ENCODE peak calls at places on chromosomes 2 and 18, in seven cellular contexts. P is GM23248; R is CD8-positive, alpha-beta T cell; W is PC-3; C is PC-9; T is CD4-positive, CD25-positive, alpha-beta regulatory T cell; Q is fibroblast of lung. K is an unnamed sample. For H3K36me3, the result is how much of the 10 kb centered on the place peaks cover.

GRCh38 chr2:176553685-176554106 is 284.5 kb downstream of the MTX2 start:
- DNase-seq in P (peak), R (peak), W (peak), C (peak), T (no peak), Q (peak), K (no peak)

GRCh38 chr2:47414682-47415458 is 11.9 kb downstream of the MSH2 start:
- DNase-seq in P (no peak), R (no peak), W (no peak), C (no peak), T (no peak), Q (no peak), K (no peak)

GRCh38 chr18:12376034-12376717 is 851 bp downstream of the AFG3L2 start:
- DNase-seq in P (peak), R (no peak), W (peak), C (no peak), T (peak), Q (no peak), K (no peak)

GRCh38 chr2:75787532-75788132 is 76.9 kb upstream of the GCFC2 start:
- DNase-seq in P (peak), R (no peak), W (peak), C (no peak), T (no peak), Q (peak), K (no peak)

GRCh38 chr2:175805442-175806114 is 196.5 kb downstream of the LNPK start:
- DNase-seq in P (no peak), R (no peak), W (peak), C (no peak), T (no peak), Q (no peak), K (no peak)

GRCh38 chr2:195304310-195304709 is 352.7 kb upstream of the SLC39A10 start:
- DNase-seq in P (peak), R (no peak), W (peak), C (no peak), T (no peak), Q (peak), K (no peak)

GRCh38 chr18:2312440-2312839 is 258.9 kb downstream of the METTL4 start:
- DNase-seq in P (no peak), R (no peak), W (no peak), C (no peak), T (no peak), Q (no peak), K (no peak)

GRCh38 chr2:65055427-65056214 is 595 bp upstream of the CEP68 start:
- DNase-seq in P (no peak), R (peak), W (no peak), C (no peak), T (no peak), Q (no peak), K (no peak)

GRCh38 chr2:234438322-234438977 is 58.4 kb downstream of the ARL4C start:
- DNase-seq in P (no peak), R (no peak), W (no peak), C (no peak), T (no peak), Q (no peak), K (no peak)

GRCh38 chr2:46656640-46657039 is 177.3 kb downstream of the TMEM247 start:
- DNase-seq in P (peak), R (no peak), W (no peak), C (no peak), T (no peak), Q (no peak), K (no peak)

GRCh38 chr2:202249864-202250263 is 11.5 kb upstream of the SUMO1 start:
- DNase-seq in P (no peak), R (no peak), W (no peak), C (peak), T (no peak), Q (peak), K (no peak)

GRCh38 chr2:55010149-55010591 is 40.1 kb downstream of the RTN4 start:
- DNase-seq in P (peak), R (peak), W (peak), C (no peak), T (peak), Q (peak), K (peak)

GRCh38 chr18:42028232-42028832 is 73.3 kb downstream of the PIK3C3 start:
- DNase-seq in P (peak), R (peak), W (peak), C (no peak), T (peak), Q (peak), K (no peak)

GRCh38 chr2:119659601-119660342 is 19.2 kb upstream of the TMEM177 start:
- DNase-seq in P (peak), R (peak), W (peak), C (no peak), T (peak), Q (no peak), K (no peak)

GRCh38 chr2:160431441-160431840 is 62.2 kb downstream of the RBMS1 start:
- DNase-seq in P (peak), R (no peak), W (no peak), C (no peak), T (no peak), Q (no peak), K (no peak)

GRCh38 chr2:231359948-231360347 is 35.6 kb upstream of the B3GNT7 start:
- DNase-seq in P (no peak), R (no peak), W (no peak), C (no peak), T (no peak), Q (no peak), K (no peak)

DNA sequence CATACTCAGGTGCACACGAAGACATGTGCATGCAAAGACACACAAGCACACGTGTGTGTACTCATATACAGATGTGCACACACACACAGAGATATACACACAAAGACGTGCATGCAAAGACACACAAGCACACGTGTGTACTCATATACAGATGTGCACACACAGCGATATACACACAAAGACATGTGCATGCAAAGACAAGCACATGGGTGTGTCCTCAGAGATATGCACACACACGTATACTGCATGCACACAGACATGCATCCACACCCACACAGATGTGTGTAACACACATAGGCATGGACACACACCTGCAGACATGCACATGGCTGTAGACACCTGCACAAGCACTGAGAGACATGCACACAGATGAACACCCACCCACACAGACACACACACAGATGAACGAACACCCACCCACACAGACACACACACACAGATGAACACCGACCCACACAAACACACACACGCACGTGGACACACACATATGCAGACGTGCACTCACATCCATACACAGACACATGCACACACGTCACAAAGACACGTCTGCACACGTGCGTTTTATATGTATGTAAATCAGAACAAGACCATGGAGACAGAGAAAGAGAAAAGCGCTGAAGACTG is 231.9 kb downstream of the TWIST2 start:
- DNase-seq in P (no peak), R (no peak), W (no peak), C (no peak), T (no peak), Q (no peak), K (no peak)
- H3K4me3 ChIP-seq in P (no peak), R (no peak), W (no peak), C (no peak), T (no peak), Q (no peak), K (no peak)

DNA sequence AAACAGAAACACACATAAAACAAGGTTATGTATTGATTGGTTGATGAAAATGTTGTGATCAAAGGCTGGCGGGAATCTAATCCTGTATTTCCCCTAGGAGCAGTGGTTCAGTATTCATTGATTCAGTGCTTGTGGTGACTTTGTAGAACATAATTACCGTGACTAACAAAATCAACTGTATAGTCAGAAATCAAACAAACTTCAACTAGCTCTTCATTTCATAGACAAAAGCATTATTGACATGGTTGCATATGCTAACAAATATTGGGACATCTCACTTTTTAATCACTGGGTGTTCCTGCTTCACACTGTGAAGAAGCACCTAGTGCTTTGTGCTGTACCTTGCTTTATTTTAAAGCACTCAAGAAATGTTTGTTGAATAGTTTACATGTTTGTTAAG is 41.4 kb downstream of the USP14 start:
- DNase-seq in P (no peak), R (no peak), W (peak), C (no peak), T (no peak), Q (no peak), K (no peak)
- H3K36me3 ChIP-seq in P (half or more), R (under half), W (half or more), C (under half), T (half or more), Q (under half), K (under half)

DNA sequence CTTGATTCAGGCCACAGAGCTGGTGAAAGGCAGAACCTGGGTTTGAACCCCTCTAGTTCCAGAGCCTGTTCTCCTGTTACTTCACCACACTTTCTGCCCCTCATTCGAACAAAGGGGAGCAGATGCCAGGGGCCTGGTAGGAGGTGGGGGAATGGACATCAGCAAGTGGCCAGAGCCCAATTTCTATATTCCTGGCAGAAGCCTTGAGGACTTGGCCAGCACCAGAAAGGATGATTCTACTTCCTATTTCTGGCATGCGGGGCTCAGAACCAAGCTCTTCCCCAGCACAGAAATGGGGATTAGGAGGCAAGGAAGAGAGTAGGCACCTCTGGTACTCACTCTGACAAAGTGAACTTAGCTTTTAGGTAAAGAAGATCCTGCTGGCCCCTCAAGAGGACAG is 49.3 kb downstream of the ADD2 start:
- DNase-seq in P (no peak), R (no peak), W (no peak), C (no peak), T (no peak), Q (no peak), K (no peak)
- H3K27ac ChIP-seq in P (no peak), R (no peak), W (no peak), C (no peak), T (no peak), Q (no peak), K (no peak)

GRCh38 chr2:88451647-88452150 is 794 bp downstream of the FOXI3 start:
- DNase-seq in P (peak), R (peak), W (no peak), C (no peak), T (no peak), Q (no peak), K (no peak)
- H3K4me3 ChIP-seq in P (no peak), R (no peak), W (no peak), C (no peak), T (no peak), Q (no peak), K (no peak)

K was measured in effector memory CD4-positive, alpha-beta T cell.